ENCODE peak calls at places on chromosomes 2 and 18, in six cellular contexts. P is IMR-90, T is A549, Z is HepG2, E is K562, M is GM12878. W is an unnamed sample.

GRCh38 chr2:235278771-235279355 is 215.0 kb upstream of the AGAP1 start:
- DNase-seq in P (no peak), T (no peak), Z (no peak), E (no peak), M (no peak), W (no peak)

GRCh38 chr18:70421471-70421870 is 132.6 kb downstream of the SOCS6 start:
- DNase-seq in P (peak; percentile 45), T (no peak), Z (no peak), E (no peak), M (no peak), W (no peak)

GRCh38 chr2:177489719-177490301 is 97.2 kb downstream of the AGPS start:
- DNase-seq in P (peak; percentile 49), T (peak; percentile 15), Z (peak; percentile 41), E (peak; percentile 19), M (no peak), W (peak; percentile 58)

GRCh38 chr2:64491426-64491825 is 32.7 kb upstream of the AFTPH start:
- DNase-seq in P (peak; percentile 22), T (no peak), Z (no peak), E (no peak), M (no peak), W (no peak)

GRCh38 chr2:1789610-1790009 is 45.3 kb upstream of the PXDN start:
- DNase-seq in P (no peak), T (no peak), Z (no peak), E (no peak), M (no peak), W (no peak)

GRCh38 chr2:114057638-114058037 is 167.7 kb downstream of the ACTR3 start:
- DNase-seq in P (no peak), T (no peak), Z (no peak), E (no peak), M (no peak), W (no peak)

GRCh38 chr2:217713395-217714267 is 289.2 kb downstream of the TNS1 start:
- DNase-seq in P (peak; percentile 72), T (peak; percentile 65), Z (peak; percentile 55), E (peak; percentile 64), M (no peak), W (peak; percentile 79)

GRCh38 chr2:234211797-234212196 is 161.3 kb downstream of the SPP2 start:
- DNase-seq in P (no peak), T (no peak), Z (no peak), E (no peak), M (no peak), W (no peak)

GRCh38 chr18:63016270-63016669 is 300.9 kb downstream of the PHLPP1 start:
- DNase-seq in P (peak; percentile 59), T (peak; percentile 36), Z (peak; percentile 36), E (peak; percentile 42), M (peak; percentile 21), W (peak; percentile 82)

GRCh38 chr2:138974651-138975050 is 194.5 kb upstream of the NXPH2 start:
- DNase-seq in P (no peak), T (no peak), Z (no peak), E (no peak), M (no peak), W (no peak)

GRCh38 chr2:1601471-1602358 is 142.6 kb downstream of the PXDN start:
- DNase-seq in P (no peak), T (no peak), Z (peak; percentile 21), E (no peak), M (no peak), W (no peak)

GRCh38 chr2:149928026-149928425 is 340.5 kb upstream of the MMADHC start:
- DNase-seq in P (no peak), T (no peak), Z (no peak), E (no peak), M (no peak), W (no peak)

GRCh38 chr2:218344090-218344754 is 12.4 kb upstream of the CATIP start:
- DNase-seq in P (no peak), T (no peak), Z (no peak), E (no peak), M (no peak), W (no peak)

DNA sequence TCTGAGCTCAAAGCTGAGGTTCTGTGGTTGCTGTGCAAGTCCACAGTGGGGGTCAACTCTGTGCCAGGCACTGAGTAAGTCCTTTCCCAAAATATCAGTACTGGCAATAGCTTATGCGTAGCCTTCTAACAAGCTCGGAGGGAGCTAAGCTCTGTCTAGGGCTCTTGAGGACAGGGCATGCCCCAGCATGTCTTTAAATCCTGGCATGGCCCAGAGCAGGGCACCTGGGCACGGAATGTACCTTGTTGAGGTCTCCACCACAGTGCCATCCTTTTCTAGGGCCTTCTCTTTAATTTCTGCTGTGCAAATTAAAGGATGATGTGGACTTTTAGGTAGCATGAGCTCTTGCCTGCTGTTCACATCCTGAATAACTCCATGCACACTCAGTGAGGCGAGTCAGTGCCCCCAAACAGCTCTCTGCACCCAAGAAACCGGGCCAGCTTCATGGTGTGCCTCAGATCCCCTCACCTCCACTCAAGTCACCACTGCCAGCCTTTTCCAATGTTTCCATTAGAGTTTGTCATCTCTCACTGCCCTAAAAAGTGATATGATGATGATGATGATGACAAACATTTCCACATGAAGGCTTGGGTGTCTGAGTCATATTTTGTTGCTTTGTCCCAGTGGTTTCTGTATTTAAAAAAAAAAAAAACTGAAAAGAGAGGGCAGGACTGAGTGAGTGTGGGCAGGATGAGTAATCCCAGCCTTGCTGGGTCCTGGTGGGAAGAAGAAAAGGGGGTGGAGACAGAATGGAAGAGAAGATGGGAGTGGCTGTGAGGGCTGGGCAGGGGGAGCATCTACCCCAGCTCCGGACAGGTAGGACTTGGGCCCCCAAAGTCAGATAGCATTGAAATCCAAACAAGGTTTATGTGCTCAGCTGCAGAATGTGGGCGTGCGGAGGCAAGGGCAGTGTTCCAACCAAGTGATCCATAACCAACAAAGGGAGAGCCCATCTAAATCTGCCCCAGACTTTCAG is 78.9 kb downstream of the ZBTB7C start:
- DNase-seq in P (peak; percentile 69), T (peak; percentile 32), Z (no peak), E (no peak), M (no peak), W (no peak)
- TF ChIP-seq SMC3 in P (no peak), T (no peak), Z (no peak), E (no peak), M (no peak), W (no peak)

DNA sequence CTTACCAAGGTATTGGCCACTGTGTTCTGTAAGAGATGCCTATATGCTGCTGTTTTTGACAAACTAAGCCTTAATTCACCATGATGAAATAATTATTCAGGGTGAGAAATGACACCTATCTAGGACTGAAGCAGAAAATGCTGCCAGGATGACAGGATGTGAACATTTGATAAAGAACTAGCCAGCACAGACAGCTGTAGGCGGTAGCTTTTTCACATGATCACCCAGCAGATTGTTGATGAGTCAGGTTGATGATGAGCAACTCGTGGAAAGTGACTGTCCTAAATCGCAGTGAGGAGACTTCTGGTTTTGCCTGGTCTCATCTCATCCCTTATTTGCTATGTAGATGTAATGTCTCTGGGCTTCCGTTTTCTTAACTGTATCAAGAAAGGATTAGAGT is 144.1 kb downstream of the PRPF40A start:
- DNase-seq in P (peak; percentile 93), T (peak; percentile 43), Z (no peak), E (peak; percentile 63), M (peak; percentile 70), W (peak; percentile 12)
- TF ChIP-seq SMC3 in P (no peak), T (no peak), Z (no peak), E (no peak), M (no peak), W (no peak)

DNA sequence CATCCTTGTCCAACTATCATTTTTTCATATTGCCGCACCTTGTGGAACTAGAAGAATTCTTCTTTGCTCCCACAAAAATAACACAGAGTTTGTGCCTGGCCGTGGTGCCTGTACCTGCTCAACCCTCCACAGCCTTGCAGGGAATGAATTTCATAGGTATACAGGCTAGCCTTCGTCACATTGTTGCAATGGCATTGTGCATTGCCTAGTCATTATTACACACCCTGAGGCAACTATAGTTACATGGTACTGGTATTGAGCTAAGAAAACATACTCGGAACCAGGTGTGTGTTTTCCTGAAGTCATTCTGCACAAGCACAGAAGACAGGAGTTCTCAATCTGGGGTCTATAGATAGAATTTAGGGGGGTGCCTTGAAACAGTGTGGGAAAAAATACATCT is 188.0 kb upstream of the CTAGE1 start:
- DNase-seq in P (no peak), T (no peak), Z (no peak), E (no peak), M (no peak), W (no peak)
- TF ChIP-seq SMC3 in P (no peak), T (no peak), Z (no peak), E (no peak), M (no peak), W (no peak)

GRCh38 chr2:219965287-219965870 is 337.9 kb downstream of the SLC4A3 start:
- DNase-seq in P (no peak), T (no peak), Z (no peak), E (no peak), M (no peak), W (no peak)

GRCh38 chr2:219959471-219959870 is 332.0 kb downstream of the SLC4A3 start:
- DNase-seq in P (peak; percentile 72), T (no peak), Z (no peak), E (no peak), M (no peak), W (no peak)

GRCh38 chr2:219958941-219959340 is 331.5 kb downstream of the SLC4A3 start:
- DNase-seq in P (no peak), T (no peak), Z (no peak), E (no peak), M (no peak), W (no peak)

GRCh38 chr2:219962089-219962488 is 334.7 kb downstream of the SLC4A3 start:
- DNase-seq in P (no peak), T (no peak), Z (no peak), E (no peak), M (no peak), W (no peak)

DNA sequence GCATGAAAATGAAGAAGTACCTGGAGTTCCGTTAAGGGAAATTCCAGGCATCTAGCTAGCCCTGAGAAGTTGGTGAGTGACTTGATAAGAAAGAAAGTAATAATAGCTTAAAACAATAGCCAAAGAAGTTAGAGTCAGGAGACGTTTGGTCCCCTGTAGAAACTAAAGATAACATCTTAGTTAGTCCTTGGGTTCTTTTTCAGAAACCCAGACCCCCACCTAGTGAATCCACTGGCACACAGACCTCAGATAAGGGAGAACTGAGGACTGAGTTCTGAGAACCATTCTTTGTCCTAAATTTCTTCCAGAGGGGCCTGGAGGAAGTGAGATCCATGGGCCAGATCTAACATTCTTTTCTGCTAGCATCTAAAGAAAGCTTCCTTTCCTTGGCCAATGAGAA is 335.4 kb downstream of the SLC4A3 start:
- DNase-seq in P (no peak), T (no peak), Z (no peak), E (no peak), M (no peak), W (no peak)
- TF ChIP-seq SMC3 in P (no peak), T (no peak), Z (no peak), E (no peak), M (no peak), W (no peak)

DNA sequence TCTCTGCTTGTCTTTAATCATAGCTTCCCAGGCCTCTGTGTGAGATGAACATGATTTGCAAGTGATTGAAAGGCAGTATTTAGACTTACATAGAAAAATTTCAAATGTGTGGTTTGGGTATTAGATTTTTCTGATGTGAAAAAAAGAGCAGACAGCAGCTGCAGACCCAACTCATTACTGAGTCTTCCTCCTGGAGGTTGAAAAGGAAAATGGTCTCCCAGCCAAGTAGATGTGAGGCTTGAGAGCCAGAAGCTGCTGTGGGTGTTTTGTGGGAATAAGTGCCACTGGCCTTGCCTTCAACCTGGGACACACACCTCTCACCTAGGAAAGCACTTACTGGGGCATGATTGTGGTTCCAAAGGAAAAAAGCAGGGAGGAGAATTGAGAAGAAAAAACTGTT is 92.5 kb downstream of the KCTD18 start:
- DNase-seq in P (no peak), T (no peak), Z (no peak), E (no peak), M (no peak), W (no peak)
- TF ChIP-seq SMC3 in P (no peak), T (no peak), Z (no peak), E (no peak), M (no peak), W (no peak)

W was measured in SK-N-SH.